ENCODE peak calls at places on chromosome 10, in four cellular contexts. D is colonic mucosa, K is astrocyte, F is lower lobe of right lung. L is an unnamed sample.

GRCh38 chr10:3332732-3333131 is 160.2 kb upstream of the PITRM1 start:
- DNase-seq in D (no peak), K (no peak), F (no peak), L (no peak)

GRCh38 chr10:50286517-50286916 is 35.2 kb upstream of the ASAH2 start:
- DNase-seq in D (no peak), K (peak), F (no peak), L (no peak)

GRCh38 chr10:79438021-79438698 is 7.3 kb downstream of the ZCCHC24 start:
- DNase-seq in D (no peak), K (no peak), F (no peak), L (no peak)

GRCh38 chr10:96803265-96803664 is 28.8 kb upstream of the LCOR start:
- DNase-seq in D (no peak), K (no peak), F (no peak), L (no peak)

GRCh38 chr10:82889703-82890102 is 1014.7 kb downstream of the NRG3 start:
- DNase-seq in D (no peak), K (no peak), F (no peak), L (no peak)

GRCh38 chr10:78742730-78743615 is 325.8 kb upstream of the ZMIZ1 start:
- DNase-seq in D (no peak), K (no peak), F (no peak), L (peak)

GRCh38 chr10:7161484-7162283 is 249.2 kb downstream of the SFMBT2 start:
- DNase-seq in D (no peak), K (peak), F (no peak), L (no peak)

GRCh38 chr10:92594194-92594593 is 1.3 kb downstream of the KIF11 start:
- DNase-seq in D (no peak), K (no peak), F (no peak), L (no peak)

GRCh38 chr10:97713351-97713827 is at the start of gene MARVELD1:
- DNase-seq in D (peak), K (peak), F (peak), L (peak)

GRCh38 chr10:105192146-105192545 is 551.1 kb downstream of the SORCS3 start:
- DNase-seq in D (no peak), K (no peak), F (no peak), L (no peak)

DNA sequence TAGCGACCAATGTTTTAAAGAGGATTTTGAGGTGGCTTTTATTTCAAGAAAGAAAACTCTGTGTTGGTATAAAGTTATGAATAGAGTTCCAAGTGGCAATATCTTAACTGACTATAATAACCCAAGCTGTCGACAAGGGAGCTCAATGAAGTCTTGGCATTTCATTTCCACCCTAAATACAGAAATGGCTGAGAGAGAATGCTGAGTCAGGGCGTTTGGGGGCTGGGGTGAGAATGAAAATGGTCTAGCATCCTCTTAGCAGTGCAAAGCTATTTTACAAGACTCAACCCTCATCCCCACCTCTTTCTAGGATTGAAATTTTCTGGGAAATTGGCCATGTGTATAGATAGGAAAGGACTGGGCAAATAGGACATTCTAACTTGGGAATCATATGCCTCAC is 759.1 kb downstream of the KCNMA1 start:
- DNase-seq in D (no peak), K (no peak), F (no peak), L (no peak)
- H3K27ac ChIP-seq in D (no peak), K (no peak), F (no peak), L (no peak)

GRCh38 chr10:75294031-75294437 is 58.3 kb upstream of the COMTD1 start:
- DNase-seq in D (no peak), K (no peak), F (no peak), L (no peak)
- H3K4me3 ChIP-seq in D (no peak), K (no peak), F (peak), L (no peak)

GRCh38 chr10:59844436-59844835 is 61.9 kb downstream of the CCDC6 start:
- DNase-seq in D (no peak), K (no peak), F (no peak), L (no peak)
- H3K27ac ChIP-seq in D (no peak), K (no peak), F (no peak), L (no peak)

DNA sequence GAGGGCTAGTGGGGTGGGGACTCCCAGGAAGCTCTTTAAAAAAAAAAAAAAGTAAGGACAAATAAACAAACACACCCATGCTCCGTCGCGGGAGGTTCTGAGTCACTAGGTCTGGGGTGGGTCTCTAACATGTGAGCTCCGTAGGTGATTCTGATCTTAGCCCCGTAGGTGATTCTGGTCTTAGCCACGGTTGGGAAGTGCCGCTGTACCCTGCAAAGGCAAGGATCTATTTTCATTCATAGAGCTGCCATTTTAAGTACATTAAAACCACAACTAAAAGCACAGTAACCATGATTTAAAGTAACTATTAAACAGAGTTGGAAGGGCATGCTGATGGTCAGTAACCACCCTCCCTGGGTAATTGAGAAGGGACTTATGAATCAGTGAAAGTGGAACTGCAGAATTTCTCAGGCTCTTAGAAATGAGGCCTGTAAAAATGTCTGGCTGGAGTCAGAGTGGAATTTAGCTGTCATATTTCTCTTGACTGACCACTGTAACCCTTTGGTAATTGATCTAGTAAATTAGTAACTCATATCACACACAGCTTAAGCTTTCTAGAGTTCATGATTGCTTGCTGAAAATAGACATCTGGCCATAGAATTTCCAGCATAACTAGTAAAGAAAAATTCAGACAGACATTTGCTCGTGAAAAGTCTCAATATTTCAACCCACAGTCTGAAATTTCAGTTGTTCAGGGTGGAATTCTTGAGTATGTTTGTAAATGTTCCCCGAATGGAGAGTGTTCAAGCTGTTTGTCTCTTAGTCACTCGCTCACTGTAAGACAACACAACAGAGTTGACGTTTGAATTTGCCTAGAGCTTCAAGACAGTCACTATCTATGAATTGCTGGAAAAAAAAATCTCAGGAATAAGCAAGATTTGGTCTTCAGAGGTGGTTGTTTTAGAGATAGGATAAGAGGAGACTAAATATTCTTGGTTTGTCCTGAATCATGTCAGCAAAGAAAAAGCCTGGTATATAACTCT is 34.2 kb upstream of the TCF7L2 start:
- DNase-seq in D (peak), K (peak), F (no peak), L (no peak)
- H3K4me3 ChIP-seq in D (no peak), K (peak), F (no peak), L (no peak)

GRCh38 chr10:100531761-100532160 is 2.1 kb upstream of the NDUFB8 start:
- DNase-seq in D (no peak), K (no peak), F (no peak), L (no peak)

GRCh38 chr10:100529473-100530298 is at the start of gene NDUFB8:
- DNase-seq in D (peak), K (peak), F (peak), L (peak)

GRCh38 chr10:100528885-100529472 is 692 bp downstream of the NDUFB8 start:
- DNase-seq in D (no peak), K (no peak), F (peak), L (no peak)

GRCh38 chr10:100522945-100523344 is 3.3 kb upstream of the SEC31B start:
- DNase-seq in D (no peak), K (no peak), F (no peak), L (no peak)

DNA sequence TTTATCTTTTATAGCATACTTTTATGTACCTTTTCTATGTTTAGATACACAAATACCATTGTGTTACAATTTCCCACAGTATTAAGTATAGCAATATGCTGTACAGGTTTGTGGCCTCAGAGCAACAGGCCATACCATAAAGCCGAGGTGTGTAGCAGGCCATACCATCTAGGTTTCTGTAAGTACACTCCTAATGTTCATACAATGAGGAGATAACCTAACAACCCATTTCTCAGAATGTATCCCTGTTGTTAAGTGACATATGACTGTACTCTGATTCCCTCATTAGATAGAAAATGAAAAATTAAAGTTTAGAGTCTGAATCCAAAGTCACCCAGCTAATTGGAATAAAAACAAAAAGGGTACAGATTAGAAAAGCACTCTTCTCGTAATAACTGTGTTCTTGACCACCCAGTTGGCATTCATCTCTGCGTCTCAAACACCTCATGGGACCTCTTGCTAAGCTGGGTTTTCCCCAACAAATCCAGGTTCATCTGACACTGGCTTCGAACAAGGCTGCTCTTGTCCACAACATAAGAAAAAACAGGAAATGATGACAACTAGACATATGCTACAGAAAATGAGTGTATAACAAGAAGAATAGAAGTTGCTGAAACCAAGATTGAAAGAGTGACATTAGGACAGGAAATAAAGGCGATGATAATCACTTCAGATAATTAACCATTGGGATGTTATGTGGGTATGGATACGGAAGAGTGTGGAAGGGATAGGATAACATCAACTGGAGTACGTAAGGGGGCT is 1.4 kb downstream of the NDUFB8 start:
- DNase-seq in D (no peak), K (no peak), F (no peak), L (no peak)
- H3K27ac ChIP-seq in D (no peak), K (no peak), F (no peak), L (peak)

DNA sequence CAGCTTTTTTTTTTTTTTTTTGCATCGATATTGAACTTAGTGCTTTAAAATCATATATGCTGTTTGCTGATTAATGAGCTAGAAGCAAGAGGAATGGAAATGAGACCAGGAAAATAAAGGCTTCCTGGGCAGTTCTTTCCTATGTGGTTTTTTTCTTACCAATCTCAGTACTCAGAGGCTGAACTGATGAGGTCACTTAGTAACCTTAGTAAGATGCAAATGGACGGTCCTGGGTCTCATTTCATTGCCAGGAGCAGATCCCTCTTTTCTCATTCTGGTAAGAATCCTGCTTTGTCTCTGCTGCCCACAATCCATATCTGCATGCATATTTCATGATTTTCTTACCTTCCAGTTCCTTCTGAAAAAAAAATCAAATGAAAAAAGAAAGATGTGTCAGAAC is 149.7 kb downstream of the CAMK1D start:
- DNase-seq in D (no peak), K (peak), F (no peak), L (no peak)
- H3K4me3 ChIP-seq in D (no peak), K (no peak), F (no peak), L (no peak)

DNA sequence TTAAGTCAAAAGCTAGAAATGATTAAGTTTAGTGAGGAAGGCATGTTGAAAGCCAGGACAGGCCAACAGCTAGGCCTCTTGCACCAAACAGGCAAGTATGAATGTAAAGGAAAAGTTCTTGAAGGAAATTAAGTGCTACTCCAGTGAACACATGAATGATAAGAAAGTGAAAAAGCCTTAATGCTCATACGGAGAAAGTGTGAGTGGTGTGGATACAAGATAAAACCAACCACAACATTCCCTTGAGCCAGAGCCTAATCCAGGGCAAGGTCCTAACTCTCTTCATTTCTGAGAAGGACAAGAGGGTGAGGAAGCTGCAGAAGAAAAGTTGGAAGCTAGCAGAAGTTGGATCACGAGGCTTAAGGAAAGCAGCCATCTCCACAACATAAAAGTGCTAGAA is 53.0 kb downstream of the DNAJC1 start:
- DNase-seq in D (no peak), K (peak), F (no peak), L (no peak)
- H3K27ac ChIP-seq in D (no peak), K (no peak), F (no peak), L (no peak)

GRCh38 chr10:61995093-61995492 is 93.6 kb downstream of the ARID5B start:
- DNase-seq in D (no peak), K (no peak), F (no peak), L (no peak)

GRCh38 chr10:61992683-61993629 is 91.5 kb downstream of the ARID5B start:
- DNase-seq in D (peak), K (peak), F (peak), L (peak)

GRCh38 chr10:61993676-61994401 is 92.3 kb downstream of the ARID5B start:
- DNase-seq in D (no peak), K (peak), F (no peak), L (no peak)

GRCh38 chr10:61992059-61992460 is 90.6 kb downstream of the ARID5B start:
- DNase-seq in D (peak), K (peak), F (no peak), L (no peak)

GRCh38 chr10:61994404-61995031 is 93.0 kb downstream of the ARID5B start:
- DNase-seq in D (peak), K (no peak), F (no peak), L (no peak)
- H3K4me3 ChIP-seq in D (no peak), K (no peak), F (no peak), L (no peak)

DNA sequence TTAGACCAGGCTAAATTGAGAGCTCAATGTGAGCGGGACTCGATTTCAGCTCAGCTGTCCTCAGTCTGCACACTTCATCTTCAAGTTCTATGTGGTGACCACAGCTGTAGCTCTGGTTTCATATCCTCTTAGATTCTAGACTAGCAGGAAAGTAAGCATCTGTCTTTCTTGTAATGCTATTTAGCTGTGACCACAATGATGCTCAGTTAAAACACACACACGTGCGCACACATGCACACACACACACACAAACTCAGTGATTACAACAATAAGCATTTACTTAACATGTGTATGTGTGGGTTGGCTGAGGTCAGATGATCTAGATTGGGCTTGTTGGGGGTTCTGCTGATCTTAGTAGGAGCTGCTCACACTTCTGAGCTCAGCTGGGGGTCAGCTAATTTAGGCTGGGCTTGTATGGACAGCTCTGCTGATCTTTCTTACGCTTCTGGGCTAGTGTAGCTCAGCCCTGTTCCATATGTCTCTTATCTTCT is 82.5 kb downstream of the ZNF365 start:
- DNase-seq in D (no peak), K (peak), F (no peak), L (no peak)
- H3K27ac ChIP-seq in D (no peak), K (no peak), F (no peak), L (no peak)